ENCODE peak calls at places on chromosomes 2 and 18, in ten cellular contexts. F is adrenal gland, I is lung, N is colonic mucosa, E is suprapubic skin, Q is testis, D is MM.1S, Z is spleen, O is HCT116, K is neuronal stem cell. X is an unnamed sample.
A peak's percentile ranks its signal among the peaks of the same experiment; 100 is the strongest.

GRCh38 chr2:236767951-236768350 is 198.3 kb downstream of the ACKR3 start:
- DNase-seq in Z (no peak), K (no peak), F (no peak), I (no peak), O (no peak), N (no peak), E (peak; percentile 32), D (no peak), Q (no peak), X (no peak)

GRCh38 chr2:118089015-118089800 is 937 bp downstream of the INSIG2 start:
- DNase-seq in N (peak; percentile 46), O (no peak), K (peak; percentile 14), D (peak; percentile 61), I (no peak), Q (peak; percentile 44), F (no peak), Z (no peak), E (no peak), X (peak; percentile 8)

GRCh38 chr2:85797959-85798358 is 44.2 kb downstream of the ATOH8 start:
- DNase-seq in K (no peak), D (no peak), Z (no peak), O (no peak), E (peak; percentile 24), N (no peak), F (no peak), Q (no peak), I (no peak), X (peak; percentile 65)

GRCh38 chr2:232073031-232073430 is 111.5 kb downstream of the DIS3L2 start:
- DNase-seq in N (no peak), O (no peak), K (no peak), Z (no peak), F (no peak), I (no peak), E (no peak), D (no peak), Q (no peak), X (no peak)

GRCh38 chr2:123935405-123935804 is 89.7 kb upstream of the CNTNAP5 start:
- DNase-seq in E (no peak), K (no peak), F (no peak), Z (no peak), D (no peak), O (no peak), Q (no peak), I (no peak), N (no peak), X (no peak)

GRCh38 chr2:195456765-195457164 is 200.3 kb upstream of the SLC39A10 start:
- DNase-seq in Q (no peak), E (no peak), I (no peak), K (no peak), F (no peak), O (no peak), Z (no peak), D (no peak), N (no peak), X (no peak)

GRCh38 chr2:226515344-226516055 is 284.1 kb downstream of the IRS1 start:
- DNase-seq in O (no peak), E (no peak), N (no peak), Q (no peak), I (no peak), K (no peak), F (no peak), D (no peak), Z (no peak), X (no peak)

GRCh38 chr2:424306-425172 is 136.6 kb upstream of the ALKAL2 start:
- DNase-seq in Q (no peak), Z (no peak), I (no peak), E (no peak), D (no peak), O (no peak), N (no peak), K (no peak), F (no peak), X (no peak)

GRCh38 chr18:55859116-55859515 is 271.1 kb upstream of the TCF4 start:
- DNase-seq in N (no peak), I (no peak), K (no peak), O (no peak), Q (no peak), D (no peak), E (no peak), F (no peak), Z (no peak), X (no peak)

GRCh38 chr2:723761-724160 is 46.6 kb upstream of the TMEM18 start:
- DNase-seq in E (no peak), F (no peak), Q (no peak), N (no peak), Z (no peak), K (no peak), D (no peak), O (no peak), I (no peak), X (no peak)

GRCh38 chr2:23107341-23107941 is 277.5 kb upstream of the KLHL29 start:
- DNase-seq in Q (no peak), F (no peak), N (no peak), D (no peak), O (no peak), I (no peak), Z (no peak), E (no peak), K (no peak), X (peak; percentile 25)

GRCh38 chr2:150081775-150082517 is 405.5 kb downstream of the RND3 start:
- DNase-seq in N (no peak), I (no peak), Z (no peak), D (no peak), E (no peak), F (no peak), O (no peak), K (no peak), Q (no peak), X (no peak)

GRCh38 chr2:8402222-8402621 is 279.6 kb upstream of the ID2 start:
- DNase-seq in Q (no peak), I (no peak), Z (no peak), D (no peak), O (no peak), K (no peak), F (no peak), E (no peak), N (peak; percentile 55), X (no peak)

DNA sequence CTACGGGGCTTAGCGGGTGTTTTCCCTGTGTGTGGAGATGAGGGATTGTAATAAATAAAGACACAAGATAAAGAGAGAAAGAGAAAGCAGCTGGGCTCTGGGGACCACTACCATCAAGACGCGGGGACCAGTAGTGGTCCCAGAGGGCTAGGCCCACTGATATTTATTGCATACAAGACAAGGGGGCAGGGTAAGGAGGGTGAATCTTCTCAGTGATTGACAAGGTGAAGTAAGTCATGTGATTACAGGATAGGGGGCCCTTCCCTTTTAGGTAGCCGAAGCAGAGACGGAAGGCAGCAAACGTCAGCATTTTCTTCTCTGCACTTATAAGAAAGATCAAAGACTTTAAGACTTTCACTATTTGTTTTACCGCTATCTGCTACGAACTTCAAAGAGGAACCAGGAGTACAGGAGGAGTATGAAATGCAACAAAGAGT is 4.5 kb upstream of the GAL3ST2 start:
- DNase-seq in I (no peak), O (no peak), N (no peak), Z (no peak), F (no peak), D (peak; percentile 82), E (no peak), Q (no peak), K (no peak), X (no peak)
- H3K4me3 ChIP-seq in I (no peak overlapping the region), O (no peak overlapping the region), N (no peak overlapping the region), Z (peak overlapping the region; percentile 15), F (no peak overlapping the region), D (no peak overlapping the region), E (no peak overlapping the region), Q (no peak overlapping the region), K (no peak overlapping the region), X (no peak overlapping the region)

GRCh38 chr2:30519796-30520195 is 72.8 kb downstream of the LCLAT1 start:
- DNase-seq in D (no peak), Z (peak; percentile 57), I (no peak), F (no peak), N (no peak), E (no peak), K (no peak), O (no peak), Q (no peak), X (no peak)
- H3K9me3 ChIP-seq in D (no peaks in the 10 kb centered on the region), Z (peaks cover 25% of the 10 kb centered on the region), I (peaks cover 11% of the 10 kb centered on the region), F (no peaks in the 10 kb centered on the region), N (no peaks in the 10 kb centered on the region), E (peaks cover 4% of the 10 kb centered on the region), K (peaks cover 5% of the 10 kb centered on the region), O (peaks cover 3% of the 10 kb centered on the region), Q (no peaks in the 10 kb centered on the region), X (peaks cover 6% of the 10 kb centered on the region)

DNA sequence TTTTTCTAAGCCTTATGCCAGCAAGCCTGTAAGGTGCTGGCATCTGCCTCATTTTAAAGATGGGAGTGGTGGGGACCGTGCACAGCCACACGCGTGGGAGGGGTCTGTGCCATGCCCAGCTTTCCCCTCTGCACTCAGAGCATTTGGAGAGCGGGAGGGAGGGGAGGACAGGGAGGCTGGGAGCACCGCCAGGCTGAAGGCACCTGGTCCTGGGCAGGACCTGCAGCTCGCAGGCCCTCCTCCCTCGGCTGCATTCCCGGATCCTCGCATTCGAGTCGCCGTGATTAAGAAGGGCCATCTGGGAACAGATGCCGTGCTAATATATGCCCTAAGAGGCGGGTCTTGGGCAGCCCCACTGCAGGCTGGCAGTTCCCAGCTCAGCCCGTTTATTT is 84.0 kb downstream of the PTGR3 start:
- DNase-seq in F (no peak), Q (no peak), Z (peak; percentile 47), D (no peak), I (no peak), O (no peak), N (no peak), K (no peak), E (peak; percentile 43), X (no peak)
- H3K4me3 ChIP-seq in F (no peak overlapping the region), Q (no peak overlapping the region), Z (no peak overlapping the region), D (no peak overlapping the region), I (no peak overlapping the region), O (no peak overlapping the region), N (no peak overlapping the region), K (no peak overlapping the region), E (no peak overlapping the region), X (no peak overlapping the region)

GRCh38 chr2:72991980-72992733 is 74.8 kb downstream of the EMX1 start:
- DNase-seq in F (no peak), O (no peak), Z (peak; percentile 59), D (no peak), E (peak; percentile 40), Q (no peak), N (no peak), K (no peak), I (no peak), X (no peak)

GRCh38 chr2:72990695-72991438 is 73.5 kb downstream of the EMX1 start:
- DNase-seq in D (no peak), Q (no peak), I (no peak), F (no peak), Z (peak; percentile 37), K (no peak), O (no peak), E (peak; percentile 22), N (no peak), X (no peak)

GRCh38 chr2:72989770-72990556 is 72.6 kb downstream of the EMX1 start:
- DNase-seq in F (no peak), N (no peak), Z (peak; percentile 70), D (no peak), Q (peak; percentile 33), O (no peak), I (no peak), E (peak; percentile 46), K (no peak), X (no peak)

GRCh38 chr2:72992734-72993102 is 75.4 kb downstream of the EMX1 start:
- DNase-seq in K (no peak), D (no peak), F (no peak), Q (no peak), O (no peak), E (peak; percentile 40), Z (peak; percentile 70), I (no peak), N (no peak), X (no peak)

DNA sequence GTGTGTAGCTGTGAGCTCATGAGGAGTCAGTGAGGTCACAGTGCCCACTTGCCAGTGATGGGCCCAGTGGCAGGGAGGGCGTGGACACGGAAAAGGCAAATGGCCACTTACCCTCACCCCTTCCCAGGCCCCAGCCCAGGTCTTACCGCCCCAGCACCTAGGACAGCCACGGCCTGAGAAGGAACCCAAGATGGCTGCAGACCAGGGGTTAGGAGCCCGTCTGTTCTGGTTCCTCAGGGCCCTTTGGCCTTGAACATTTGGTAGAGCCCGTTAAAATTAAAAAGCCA is 74.1 kb downstream of the EMX1 start:
- DNase-seq in Z (peak; percentile 59), K (no peak), E (peak; percentile 38), O (no peak), Q (no peak), I (no peak), D (no peak), F (no peak), N (no peak), X (no peak)
- H3K9me3 ChIP-seq in Z (no peaks in the 10 kb centered on the region), K (no peaks in the 10 kb centered on the region), E (no peaks in the 10 kb centered on the region), O (no peaks in the 10 kb centered on the region), Q (no peaks in the 10 kb centered on the region), I (no peaks in the 10 kb centered on the region), D (no peaks in the 10 kb centered on the region), F (no peaks in the 10 kb centered on the region), N (no peaks in the 10 kb centered on the region), X (no peaks in the 10 kb centered on the region)